ENCODE peak calls at places on chromosomes 1 and 21, in four cellular contexts. G is WTC11, U is HCT116, A is K562. F is an unnamed sample.

GRCh38 chr1:35832515-35832914 is 24.7 kb downstream of the AGO4 start:
- DNase-seq in G (no peak), U (no peak), A (no peak), F (no peak)

GRCh38 chr1:212858461-212859265 is 588 bp downstream of the FLVCR1 start:
- DNase-seq in G (no peak), U (no peak), A (no peak), F (peak)

GRCh38 chr1:177937931-177938330 is 31.9 kb downstream of the SEC16B start:
- DNase-seq in G (no peak), U (no peak), A (no peak), F (no peak)

GRCh38 chr1:10802948-10803715 is 6.7 kb upstream of the CASZ1 start:
- DNase-seq in G (no peak), U (no peak), A (no peak), F (no peak)

GRCh38 chr21:29217818-29218252 is 80.9 kb upstream of the BACH1 start:
- DNase-seq in G (no peak), U (peak), A (no peak), F (peak)

GRCh38 chr21:32702702-32703101 is 25.1 kb downstream of the SYNJ1 start:
- DNase-seq in G (no peak), U (no peak), A (no peak), F (peak)

GRCh38 chr1:6027591-6027990 is 18.1 kb upstream of the KCNAB2 start:
- DNase-seq in G (no peak), U (no peak), A (no peak), F (no peak)

GRCh38 chr1:87956072-87956471 is 627.4 kb downstream of the LMO4 start:
- DNase-seq in G (no peak), U (peak), A (no peak), F (no peak)

GRCh38 chr1:95276429-95276828 is 42.4 kb downstream of the RWDD3 start:
- DNase-seq in G (no peak), U (no peak), A (no peak), F (no peak)

GRCh38 chr1:172398193-172398592 is 22.3 kb upstream of the C1orf105 start:
- DNase-seq in G (no peak), U (no peak), A (no peak), F (no peak)

GRCh38 chr21:24693779-24694178 is 913.5 kb downstream of the MRPL39 start:
- DNase-seq in G (no peak), U (no peak), A (no peak), F (no peak)

GRCh38 chr1:116574581-116575291 is 3.9 kb upstream of the CD58 start:
- DNase-seq in G (peak), U (peak), A (peak), F (peak)

GRCh38 chr1:43968348-43968948 is 1.4 kb upstream of the DPH2 start:
- DNase-seq in G (peak), U (no peak), A (peak), F (peak)

GRCh38 chr1:23251812-23252211 is 34.5 kb upstream of the HTR1D start:
- DNase-seq in G (no peak), U (no peak), A (no peak), F (no peak)

GRCh38 chr1:156371553-156372264 is 2.7 kb downstream of the RHBG start:
- DNase-seq in G (no peak), U (no peak), A (no peak), F (peak)

GRCh38 chr1:50959303-50959912 is 659 bp downstream of the FAF1 start:
- DNase-seq in G (no peak), U (no peak), A (peak), F (peak)

GRCh38 chr1:224433041-224433670 is 1.4 kb downstream of the WDR26 start:
- DNase-seq in G (no peak), U (no peak), A (peak), F (peak)

GRCh38 chr1:119859647-119860046 is 36.7 kb downstream of the ADAM30 start:
- DNase-seq in G (no peak), U (peak), A (peak), F (peak)

DNA sequence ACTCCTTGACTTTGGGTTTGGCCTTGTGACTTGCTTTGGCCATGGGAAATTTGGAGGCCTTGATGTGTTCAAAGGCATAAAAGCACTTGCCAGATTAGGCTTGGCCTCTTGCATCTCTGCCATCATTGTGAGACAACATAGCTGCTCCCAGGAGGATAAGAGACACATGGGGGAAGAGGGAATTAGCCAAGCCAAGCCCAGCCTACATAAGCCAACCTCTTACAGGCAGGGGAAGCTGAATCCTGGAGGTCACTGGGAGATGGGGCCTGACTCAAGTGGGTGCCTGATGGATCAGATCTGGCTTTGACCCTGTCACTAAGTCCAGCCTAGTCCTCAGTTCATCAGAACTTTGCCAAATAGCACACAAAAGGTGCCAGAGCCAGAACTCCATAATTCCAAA is 37.6 kb upstream of the HMGB4 start:
- DNase-seq in G (no peak), U (no peak), A (no peak), F (no peak)
- TF ChIP-seq MAX in G (no peak), U (no peak), A (no peak), F (no peak)

GRCh38 chr21:26490771-26491170 is 82.3 kb downstream of the CYYR1 start:
- DNase-seq in G (no peak), U (no peak), A (no peak), F (no peak)

GRCh38 chr21:26491663-26492062 is 81.4 kb downstream of the CYYR1 start:
- DNase-seq in G (no peak), U (no peak), A (no peak), F (no peak)

GRCh38 chr21:26495283-26495849 is 77.7 kb downstream of the CYYR1 start:
- DNase-seq in G (no peak), U (no peak), A (no peak), F (no peak)

GRCh38 chr21:26487981-26488480 is 85.1 kb downstream of the CYYR1 start:
- DNase-seq in G (no peak), U (no peak), A (no peak), F (no peak)

DNA sequence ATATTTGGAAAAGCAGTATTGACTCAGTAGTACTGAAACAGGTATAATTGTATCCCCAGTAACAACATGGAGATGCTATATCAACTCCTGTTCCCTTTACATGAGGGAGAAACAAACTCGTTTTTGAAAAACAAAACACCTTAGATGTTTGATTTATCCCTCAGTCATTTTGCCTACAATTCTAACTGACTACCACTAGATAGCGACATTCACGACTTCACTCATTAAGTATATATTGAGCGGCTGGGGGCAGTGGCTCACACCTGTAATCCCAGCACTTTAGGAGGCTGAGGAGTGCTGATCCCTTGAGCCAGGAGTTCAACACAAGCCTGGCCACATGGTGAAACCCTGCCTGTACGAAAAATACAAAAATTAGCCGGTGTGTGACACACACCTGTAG is 83.3 kb downstream of the CYYR1 start:
- DNase-seq in G (no peak), U (no peak), A (no peak), F (no peak)
- TF ChIP-seq CTCF in G (no peak), U (peak), A (no peak), F (peak)

GRCh38 chr1:77781683-77782082 is 2.2 kb downstream of the MIGA1 start:
- DNase-seq in G (no peak), U (no peak), A (no peak), F (no peak)

GRCh38 chr1:77779529-77780281 is at the start of gene MIGA1:
- DNase-seq in G (peak), U (peak), A (peak), F (peak)

DNA sequence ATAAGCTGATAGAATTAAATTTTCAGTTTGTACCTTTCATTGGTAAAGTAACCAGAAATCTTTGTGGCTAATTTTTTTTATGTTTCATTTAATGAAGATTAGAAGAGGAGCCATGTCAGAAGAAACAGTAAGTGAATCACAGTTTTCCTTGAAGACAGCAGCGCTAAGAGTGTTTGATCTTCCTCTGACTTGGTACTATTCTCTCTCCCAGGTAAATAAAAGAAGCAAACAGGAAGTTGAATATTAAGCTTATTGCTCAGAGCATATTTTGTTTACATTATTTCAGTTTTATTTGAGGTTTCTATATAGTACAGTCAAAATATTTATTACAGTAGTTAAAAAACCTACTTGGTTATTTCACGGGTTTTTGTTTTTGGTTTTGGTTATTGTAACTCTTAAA is 3.7 kb downstream of the MIGA1 start:
- DNase-seq in G (no peak), U (no peak), A (no peak), F (no peak)
- TF ChIP-seq MAX in G (no peak), U (no peak), A (no peak), F (no peak)

DNA sequence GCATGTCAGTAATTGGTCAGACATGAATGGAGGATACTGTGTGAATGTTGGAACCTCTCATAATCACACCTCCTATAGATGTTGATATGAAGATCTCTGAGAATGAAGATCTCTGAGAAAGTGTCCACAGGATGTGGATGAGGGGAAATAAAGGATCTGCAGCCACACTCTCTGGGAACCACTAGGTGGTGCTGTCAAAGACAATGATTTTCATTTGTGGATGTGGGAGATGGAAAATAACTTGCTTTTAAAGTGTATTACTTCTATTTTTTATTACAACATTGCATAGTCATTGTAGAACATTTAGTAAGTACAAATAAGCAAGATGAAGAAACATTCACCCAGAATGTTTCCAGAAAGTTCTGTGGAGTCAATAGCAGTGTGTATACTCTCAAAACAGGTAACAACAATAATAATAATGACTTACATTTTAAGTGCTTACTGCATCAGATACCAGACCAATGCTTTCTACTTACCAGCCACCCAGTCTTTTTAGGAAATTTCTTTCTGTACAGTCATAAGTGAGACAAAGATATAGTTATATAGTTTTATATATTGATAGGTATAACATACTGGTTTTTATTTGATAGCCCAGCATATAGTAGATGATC is 128.2 kb downstream of the ATG4C start:
- DNase-seq in G (no peak), U (no peak), A (peak), F (peak)
- TF ChIP-seq CTCF in G (peak), U (peak), A (peak), F (peak)

DNA sequence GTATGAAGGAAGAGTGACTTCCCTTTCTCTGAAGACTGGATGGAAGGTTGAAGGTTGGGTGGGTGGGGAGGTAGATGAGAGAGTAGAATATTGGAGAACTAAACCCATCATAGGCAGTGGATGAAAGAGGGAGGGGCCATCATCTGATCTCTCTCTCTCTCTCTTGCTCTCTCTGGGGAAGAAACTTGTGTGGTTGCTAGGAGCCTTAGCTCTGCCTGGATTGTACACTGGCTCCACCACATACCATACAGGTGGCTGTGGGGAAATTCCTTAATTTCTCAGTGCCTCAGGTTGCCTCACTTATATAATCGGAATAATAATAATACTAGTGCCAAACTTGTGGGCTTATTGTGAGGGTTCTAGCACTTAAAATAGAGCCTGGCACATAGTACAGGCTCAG is 9.5 kb downstream of the XCL1 start:
- DNase-seq in G (no peak), U (no peak), A (no peak), F (no peak)
- TF ChIP-seq MAX in G (no peak), U (no peak), A (no peak), F (no peak)

GRCh38 chr21:35652872-35653271 is 407.5 kb downstream of the SETD4 start:
- DNase-seq in G (no peak), U (no peak), A (no peak), F (peak)
- TF ChIP-seq CTCF in G (no peak), U (peak), A (no peak), F (no peak)

DNA sequence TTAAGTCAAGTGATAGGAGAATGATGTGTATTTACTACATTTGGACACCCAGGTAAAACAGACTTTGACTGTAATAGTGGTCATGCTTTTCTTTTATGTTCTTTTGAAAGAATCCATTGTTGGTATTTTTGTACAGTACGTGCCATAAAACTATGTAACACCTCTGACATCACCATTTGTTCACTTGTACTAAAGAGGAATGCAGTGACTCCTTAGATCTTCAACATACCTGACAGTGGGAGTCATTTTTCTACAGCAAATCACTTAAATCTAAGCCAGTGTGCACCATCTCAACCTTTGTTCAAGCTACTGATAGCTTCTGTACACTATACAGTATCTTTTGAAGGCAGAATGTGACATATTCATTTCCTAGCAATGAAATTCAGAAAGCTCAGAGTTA is 6.3 kb upstream of the PLD5 start:
- DNase-seq in G (no peak), U (no peak), A (no peak), F (no peak)
- TF ChIP-seq MAX in G (no peak), U (no peak), A (no peak), F (no peak)

GRCh38 chr1:3349161-3349967 is 105.1 kb upstream of the ARHGEF16 start:
- DNase-seq in G (no peak), U (no peak), A (peak), F (peak)

GRCh38 chr1:3348196-3348865 is 106.1 kb upstream of the ARHGEF16 start:
- DNase-seq in G (no peak), U (no peak), A (no peak), F (no peak)

GRCh38 chr1:3350441-3351261 is 103.8 kb upstream of the ARHGEF16 start:
- DNase-seq in G (no peak), U (no peak), A (no peak), F (no peak)

GRCh38 chr1:3351300-3352083 is 103.0 kb upstream of the ARHGEF16 start:
- DNase-seq in G (no peak), U (no peak), A (no peak), F (no peak)

DNA sequence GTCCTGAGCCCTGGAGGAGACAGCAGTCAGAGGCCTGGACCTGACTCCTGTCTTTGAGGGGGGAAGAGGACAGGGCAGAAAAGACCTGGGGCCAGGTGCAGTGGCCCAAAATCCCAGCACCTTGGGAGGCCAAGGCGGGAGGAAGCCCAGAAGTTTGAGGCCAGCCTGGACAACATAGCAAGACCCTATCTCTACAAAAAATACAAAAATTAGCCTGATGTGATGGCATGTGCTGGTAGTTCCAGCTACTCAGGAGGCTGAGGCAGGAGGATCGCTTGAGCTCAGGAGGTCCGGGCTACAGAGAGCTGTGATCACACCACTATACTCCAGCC is 104.5 kb upstream of the ARHGEF16 start:
- DNase-seq in G (no peak), U (no peak), A (no peak), F (no peak)
- TF ChIP-seq CTCF in G (no peak), U (no peak), A (no peak), F (no peak)

DNA sequence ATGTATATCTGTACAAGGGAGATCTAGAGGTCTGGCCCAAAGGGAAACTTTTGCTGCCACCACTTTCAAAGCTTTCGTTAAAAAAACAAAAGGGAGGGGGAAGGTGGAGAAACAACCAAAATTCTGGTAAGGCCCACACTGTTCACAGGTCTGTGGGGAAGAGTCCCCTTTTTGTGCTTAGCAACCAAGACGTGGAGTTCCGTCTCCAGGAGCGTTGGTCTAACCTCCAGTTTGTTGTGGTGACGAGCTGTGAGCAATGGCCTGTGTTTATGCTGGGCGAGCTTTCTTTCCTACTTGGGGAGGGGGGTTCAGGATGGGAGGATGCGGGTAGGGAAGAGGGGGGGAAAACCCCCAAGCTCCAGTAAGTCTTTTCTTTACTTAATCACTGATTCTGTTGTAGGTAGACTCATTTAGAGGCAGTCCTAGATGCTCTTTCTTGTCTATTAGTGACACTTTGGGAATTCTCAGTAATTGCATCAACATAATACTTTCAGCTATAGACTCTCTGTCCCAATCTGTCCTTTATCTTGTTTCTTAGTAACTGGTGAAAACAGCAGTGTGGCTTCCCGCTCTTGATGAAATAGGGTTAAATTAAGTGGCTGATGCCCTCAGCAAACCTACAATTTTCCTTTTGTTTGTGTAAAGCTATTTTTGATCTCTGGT is 1.5 kb downstream of the HIPK1 start:
- DNase-seq in G (no peak), U (no peak), A (peak), F (peak)
- TF ChIP-seq MAX in G (no peak), U (no peak), A (no peak), F (peak)

GRCh38 chr1:47527653-47528272 is 89.9 kb downstream of the FOXD2 start:
- DNase-seq in G (peak), U (peak), A (peak), F (peak)
- TF ChIP-seq CTCF in G (peak), U (peak), A (peak), F (peak)

F was measured in NB4.